ENCODE peak calls at places on chromosomes 5 and 9, in nine cellular contexts. W is GM13977; M is activated T-cell treated with anti-CD3 and anti-CD28 coated beads for 1 hour; H is T follicular helper cell; Q is SW 1271; A is COR-L47; R is HFFc6; G is NCI-H2081; F is stimulated activated CD8-positive, alpha-beta memory T cell treated with anti-CD3 and anti-CD28 coated beads, Interleukin-7, amount 100 ng/mL, for 48 hours. C is an unnamed sample.

GRCh38 chr9:106771618-106772017 is 91.3 kb upstream of the ZNF462 start:
- DNase-seq in W (no peak), M (no peak), H (no peak), Q (no peak), A (no peak), R (no peak), G (no peak), F (no peak), C (no peak)

GRCh38 chr5:178078197-178078995 is 34.9 kb upstream of the N4BP3 start:
- DNase-seq in W (no peak), M (no peak), H (no peak), Q (no peak), A (no peak), R (peak), G (no peak), F (no peak), C (no peak)

GRCh38 chr9:91408475-91408874 is 15.2 kb downstream of the NFIL3 start:
- DNase-seq in W (no peak), M (no peak), H (no peak), Q (no peak), A (no peak), R (peak), G (no peak), F (no peak), C (no peak)

GRCh38 chr5:128637031-128637430 is 99.0 kb upstream of the FBN2 start:
- DNase-seq in W (no peak), M (no peak), H (no peak), Q (no peak), A (no peak), R (peak), G (no peak), F (no peak), C (no peak)

GRCh38 chr9:79012561-79012960 is 559.2 kb upstream of the TLE4 start:
- DNase-seq in W (no peak), M (no peak), H (no peak), Q (peak), A (no peak), R (peak), G (no peak), F (no peak), C (no peak)

GRCh38 chr5:157494178-157494830 is 34.3 kb downstream of the NIPAL4 start:
- DNase-seq in W (peak), M (no peak), H (no peak), Q (no peak), A (no peak), R (no peak), G (no peak), F (no peak), C (no peak)

GRCh38 chr9:82726404-82727276 is 336.3 kb downstream of the RASEF start:
- DNase-seq in W (no peak), M (no peak), H (no peak), Q (no peak), A (no peak), R (no peak), G (no peak), F (no peak), C (peak)

GRCh38 chr5:37725185-37725584 is 114.7 kb downstream of the GDNF start:
- DNase-seq in W (no peak), M (no peak), H (no peak), Q (no peak), A (no peak), R (no peak), G (no peak), F (no peak), C (no peak)

GRCh38 chr9:93092171-93092991 is 3.6 kb upstream of the CARD19 start:
- DNase-seq in W (no peak), M (no peak), H (no peak), Q (no peak), A (no peak), R (no peak), G (no peak), F (no peak), C (no peak)

GRCh38 chr5:125595095-125595494 is 828.1 kb upstream of the GRAMD2B start:
- DNase-seq in W (no peak), M (no peak), H (no peak), Q (no peak), A (no peak), R (no peak), G (no peak), F (no peak), C (no peak)

GRCh38 chr5:53323943-53324642 is 156.3 kb upstream of the FST start:
- DNase-seq in W (no peak), M (no peak), H (no peak), Q (peak), A (no peak), R (peak), G (no peak), F (no peak), C (peak)

GRCh38 chr5:28473531-28474107 is 1435.2 kb upstream of the CDH9 start:
- DNase-seq in W (no peak), M (no peak), H (no peak), Q (no peak), A (no peak), R (no peak), G (no peak), F (no peak), C (no peak)

GRCh38 chr9:33867747-33868429 is 50.9 kb downstream of the UBE2R2 start:
- DNase-seq in W (no peak), M (no peak), H (no peak), Q (no peak), A (no peak), R (peak), G (no peak), F (no peak), C (no peak)

GRCh38 chr5:58094031-58094430 is 365.9 kb downstream of the PLK2 start:
- DNase-seq in W (no peak), M (no peak), H (no peak), Q (no peak), A (no peak), R (peak), G (no peak), F (no peak), C (peak)

GRCh38 chr5:1118231-1118698 is 6.4 kb upstream of the SLC12A7 start:
- DNase-seq in W (no peak), M (no peak), H (no peak), Q (no peak), A (peak), R (no peak), G (peak), F (no peak), C (no peak)

GRCh38 chr9:6564370-6564769 is 81.2 kb downstream of the GLDC start:
- DNase-seq in W (no peak), M (no peak), H (no peak), Q (no peak), A (no peak), R (no peak), G (no peak), F (no peak), C (no peak)

GRCh38 chr9:111036946-111037743 is 1.1 kb downstream of the LPAR1 start:
- DNase-seq in W (no peak), M (no peak), H (no peak), Q (no peak), A (no peak), R (peak), G (no peak), F (no peak), C (peak)

GRCh38 chr9:135989722-135990467 is 28.7 kb upstream of the UBAC1 start:
- DNase-seq in W (no peak), M (peak), H (no peak), Q (no peak), A (peak), R (no peak), G (peak), F (no peak), C (no peak)

GRCh38 chr9:113620377-113621161 is 157.0 kb downstream of the RGS3 start:
- DNase-seq in W (no peak), M (no peak), H (no peak), Q (peak), A (no peak), R (peak), G (no peak), F (peak), C (no peak)

GRCh38 chr9:129884220-129885017 is 49.2 kb downstream of the USP20 start:
- DNase-seq in W (peak), M (peak), H (peak), Q (peak), A (peak), R (peak), G (peak), F (peak), C (peak)

GRCh38 chr5:112733586-112733985 is 4.1 kb upstream of the APC start:
- DNase-seq in W (no peak), M (no peak), H (no peak), Q (no peak), A (no peak), R (peak), G (no peak), F (no peak), C (no peak)

GRCh38 chr9:127919253-127919815 is 2.5 kb upstream of the ST6GALNAC4 start:
- DNase-seq in W (no peak), M (no peak), H (no peak), Q (peak), A (no peak), R (peak), G (no peak), F (no peak), C (no peak)

GRCh38 chr5:33223563-33224305 is 217.0 kb upstream of the TARS1 start:
- DNase-seq in W (no peak), M (no peak), H (no peak), Q (no peak), A (no peak), R (no peak), G (no peak), F (no peak), C (no peak)

GRCh38 chr9:89497181-89497963 is 541 bp downstream of the SEMA4D start:
- DNase-seq in W (peak), M (no peak), H (no peak), Q (no peak), A (no peak), R (no peak), G (no peak), F (no peak), C (peak)

GRCh38 chr9:72465602-72466001 is 55.8 kb upstream of the TMC1 start:
- DNase-seq in W (no peak), M (no peak), H (no peak), Q (no peak), A (no peak), R (peak), G (no peak), F (no peak), C (no peak)

GRCh38 chr9:128362774-128363173 is 8.4 kb upstream of the URM1 start:
- DNase-seq in W (no peak), M (no peak), H (no peak), Q (no peak), A (no peak), R (no peak), G (no peak), F (no peak), C (no peak)

GRCh38 chr9:121783126-121783522 is 131.7 kb downstream of the DAB2IP start:
- DNase-seq in W (no peak), M (no peak), H (no peak), Q (no peak), A (no peak), R (no peak), G (no peak), F (no peak), C (no peak)

GRCh38 chr5:181259974-181260719 is 796 bp downstream of the TRIM52 start:
- DNase-seq in W (no peak), M (no peak), H (no peak), Q (no peak), A (no peak), R (no peak), G (no peak), F (no peak), C (no peak)

GRCh38 chr5:103259705-103260355 is 1.3 kb downstream of the MACIR start:
- DNase-seq in W (no peak), M (no peak), H (peak), Q (no peak), A (no peak), R (no peak), G (peak), F (peak), C (no peak)

GRCh38 chr5:54186912-54187445 is 123.4 kb downstream of the ARL15 start:
- DNase-seq in W (no peak), M (no peak), H (no peak), Q (no peak), A (peak), R (no peak), G (peak), F (no peak), C (no peak)

GRCh38 chr5:16964821-16965220 is 28.7 kb upstream of the MYO10 start:
- DNase-seq in W (no peak), M (no peak), H (no peak), Q (no peak), A (no peak), R (no peak), G (no peak), F (no peak), C (no peak)

GRCh38 chr9:99793528-99793927 is 28.2 kb upstream of the NR4A3 start:
- DNase-seq in W (no peak), M (no peak), H (no peak), Q (no peak), A (no peak), R (no peak), G (no peak), F (no peak), C (no peak)

GRCh38 chr5:141992349-141992963 is 20.4 kb downstream of the GNPDA1 start:
- DNase-seq in W (peak), M (peak), H (peak), Q (peak), A (peak), R (peak), G (peak), F (peak), C (peak)

GRCh38 chr9:94802795-94803194 is 76.3 kb downstream of the AOPEP start:
- DNase-seq in W (peak), M (no peak), H (no peak), Q (no peak), A (no peak), R (peak), G (no peak), F (peak), C (peak)

GRCh38 chr9:92100237-92100911 is 14.8 kb downstream of the SPTLC1 start:
- DNase-seq in W (no peak), M (no peak), H (no peak), Q (peak), A (no peak), R (peak), G (no peak), F (no peak), C (no peak)

C was measured in GM12865.